ENCODE peak calls at places on chromosome 16, in ten cellular contexts. A is lower lobe of right lung; P is activated naive CD4-positive, alpha-beta T cell; B is DMS153; F is sciatic nerve; G is adrenal gland; K is MM.1S; H is G401; S is GM03348; J is GM12891. I is an unnamed sample.

GRCh38 chr16:78385406-78385805 is 286.0 kb downstream of the WWOX start:
- DNase-seq in B (no peak), K (no peak), H (no peak), G (no peak), F (no peak), S (no peak), A (no peak), J (no peak), P (no peak), I (no peak)

GRCh38 chr16:19737306-19737975 is 19.4 kb downstream of the IQCK start:
- DNase-seq in P (no peak), S (no peak), B (no peak), H (no peak), J (no peak), A (no peak), K (no peak), F (peak; percentile 54), G (no peak), I (no peak)

GRCh38 chr16:10619271-10619849 is 39.0 kb upstream of the EMP2 start:
- DNase-seq in P (no peak), K (no peak), B (no peak), A (peak; percentile 83), F (peak; percentile 79), S (no peak), J (no peak), G (no peak), H (peak; percentile 51), I (peak; percentile 47)

GRCh38 chr16:83727751-83728352 is 79.9 kb upstream of the HSBP1 start:
- DNase-seq in F (no peak), G (no peak), P (no peak), A (no peak), K (no peak), B (no peak), H (no peak), S (no peak), J (no peak), I (no peak)

GRCh38 chr16:30490210-30490609 is 17.7 kb downstream of the ITGAL start:
- DNase-seq in H (no peak), B (no peak), K (no peak), J (no peak), F (no peak), A (no peak), G (no peak), S (no peak), P (no peak), I (no peak)

GRCh38 chr16:1193143-1193824 is 31.8 kb downstream of the TPSG1 start:
- DNase-seq in J (no peak), P (no peak), G (no peak), H (no peak), B (peak; percentile 66), F (no peak), K (no peak), S (no peak), A (no peak), I (no peak)

GRCh38 chr16:72072514-72073342 is 9.7 kb downstream of the HPR start:
- DNase-seq in B (no peak), K (no peak), A (no peak), J (no peak), S (no peak), H (no peak), P (no peak), F (no peak), G (peak; percentile 34), I (no peak)

GRCh38 chr16:52203096-52203495 is 343.8 kb downstream of the TOX3 start:
- DNase-seq in J (no peak), S (no peak), H (no peak), F (no peak), A (no peak), B (no peak), G (no peak), K (no peak), P (no peak), I (no peak)

GRCh38 chr16:75929056-75929455 is 202.8 kb upstream of the CPHXL start:
- DNase-seq in H (no peak), A (no peak), K (no peak), S (no peak), F (no peak), G (no peak), B (no peak), J (no peak), P (no peak), I (no peak)

GRCh38 chr16:86865866-86866675 is 287.7 kb downstream of the FOXL1 start:
- DNase-seq in P (no peak), H (peak; percentile 4), A (no peak), F (no peak), B (no peak), J (no peak), G (no peak), S (no peak), K (no peak), I (no peak)

GRCh38 chr16:27549857-27550581 is at the start of the genes GTF3C1 and KATNIP:
- DNase-seq in G (peak; percentile 100), H (peak; percentile 99), P (peak; percentile 100), F (peak; percentile 100), K (peak; percentile 99), B (peak; percentile 96), S (peak; percentile 100), J (peak; percentile 99), A (peak; percentile 100), I (peak; percentile 100)

GRCh38 chr16:57360321-57360935 is 1.8 kb downstream of the CCL22 start:
- DNase-seq in A (no peak), K (no peak), S (no peak), J (no peak), B (no peak), G (no peak), F (peak; percentile 41), H (no peak), P (no peak), I (no peak)